ENCODE peak calls at places on chromosome 1, in four cellular contexts. G, N, Y and R are unnamed samples.
A peak's percentile ranks its signal among the peaks of the same experiment; 100 is the strongest.

GRCh38 chr1:48234086-48234485 is 11.6 kb downstream of the SLC5A9 start:
- DNase-seq in G (no peak), N (no peak), Y (no peak), R (no peak)

GRCh38 chr1:15152318-15153183 is 996 bp upstream of the TMEM51 start:
- DNase-seq in G (peak; percentile 79), N (peak; percentile 83), Y (peak; percentile 88), R (peak; percentile 68)

GRCh38 chr1:54172614-54173312 is 20.0 kb upstream of the CDCP2 start:
- DNase-seq in G (no peak), N (no peak), Y (no peak), R (no peak)

GRCh38 chr1:117656202-117656641 is 50.4 kb downstream of the TENT5C start:
- DNase-seq in G (no peak), N (no peak), Y (no peak), R (peak; percentile 40)

GRCh38 chr1:195745170-195746009 is 862.9 kb downstream of the KCNT2 start:
- DNase-seq in G (no peak), N (no peak), Y (no peak), R (no peak)

GRCh38 chr1:178714453-178714852 is 10.6 kb upstream of the RALGPS2 start:
- DNase-seq in G (no peak), N (no peak), Y (no peak), R (no peak)

GRCh38 chr1:166176416-166176815 is 9.6 kb upstream of the FAM78B start:
- DNase-seq in G (no peak), N (no peak), Y (no peak), R (no peak)

GRCh38 chr1:147177611-147178370 is 5.5 kb upstream of the PRKAB2 start:
- DNase-seq in G (no peak), N (no peak), Y (no peak), R (no peak)

GRCh38 chr1:90045853-90046563 is 51.1 kb downstream of the ZNF326 start:
- DNase-seq in G (peak; percentile 39), N (peak; percentile 50), Y (peak; percentile 11), R (peak; percentile 54)

GRCh38 chr1:67749844-67750689 is 65.1 kb downstream of the GADD45A start:
- DNase-seq in G (no peak), N (no peak), Y (no peak), R (peak; percentile 51)

GRCh38 chr1:5571861-5572401 is 420.3 kb downstream of the NPHP4 start:
- DNase-seq in G (no peak), N (no peak), Y (no peak), R (no peak)

GRCh38 chr1:109642610-109643009 is 13.3 kb upstream of the GSTM4 start:
- DNase-seq in G (no peak), N (no peak), Y (no peak), R (no peak)

GRCh38 chr1:177138347-177138746 is 26.2 kb downstream of the ASTN1 start:
- DNase-seq in G (no peak), N (no peak), Y (no peak), R (no peak)

GRCh38 chr1:174206148-174206826 is 47.0 kb downstream of the RABGAP1L start:
- DNase-seq in G (no peak), N (no peak), Y (no peak), R (no peak)

GRCh38 chr1:201260648-201261311 is 22.5 kb upstream of the PKP1 start:
- DNase-seq in G (no peak), N (no peak), Y (no peak), R (no peak)

GRCh38 chr1:94819945-94820746 is at the start of gene SLC44A3:
- DNase-seq in G (peak; percentile 88), N (peak; percentile 69), Y (peak; percentile 26), R (no peak)

GRCh38 chr1:70143052-70143659 is 62.2 kb downstream of the LRRC40 start:
- DNase-seq in G (no peak), N (no peak), Y (no peak), R (no peak)

GRCh38 chr1:87956072-87956471 is 627.4 kb downstream of the LMO4 start:
- DNase-seq in G (peak; percentile 1), N (no peak), Y (no peak), R (no peak)

GRCh38 chr1:65392497-65392896 is 28.0 kb upstream of the LEPR start:
- DNase-seq in G (no peak), N (no peak), Y (no peak), R (no peak)

GRCh38 chr1:119784127-119784781 is 15.5 kb upstream of the HMGCS2 start:
- DNase-seq in G (no peak), N (no peak), Y (no peak), R (no peak)

GRCh38 chr1:230747886-230748800 is 955 bp downstream of the CAPN9 start:
- DNase-seq in G (no peak), N (no peak), Y (no peak), R (no peak)

GRCh38 chr1:225461533-225462428 is 33.9 kb upstream of the LBR start:
- DNase-seq in G (peak; percentile 75), N (no peak), Y (no peak), R (no peak)

GRCh38 chr1:66521736-66522365 is 12.1 kb upstream of the SGIP1 start:
- DNase-seq in G (no peak), N (no peak), Y (no peak), R (no peak)

GRCh38 chr1:65489481-65489880 is 69.0 kb downstream of the LEPR start:
- DNase-seq in G (no peak), N (no peak), Y (no peak), R (no peak)

GRCh38 chr1:170494369-170494768 is 37.6 kb upstream of the GORAB start:
- DNase-seq in G (no peak), N (no peak), Y (no peak), R (no peak)

GRCh38 chr1:238384381-238384780 is 493.7 kb upstream of the ZP4 start:
- DNase-seq in G (no peak), N (no peak), Y (no peak), R (no peak)

GRCh38 chr1:58713841-58714240 is 14.0 kb upstream of the MYSM1 start:
- DNase-seq in G (no peak), N (no peak), Y (no peak), R (no peak)

GRCh38 chr1:179816196-179816960 is 61.2 kb downstream of the TOR1AIP2 start:
- DNase-seq in G (peak; percentile 31), N (no peak), Y (no peak), R (no peak)

GRCh38 chr1:32239790-32240139 is 7.3 kb upstream of the FAM167B start:
- DNase-seq in G (no peak), N (no peak), Y (no peak), R (no peak)

GRCh38 chr1:180173952-180174351 is 19.3 kb downstream of the QSOX1 start:
- DNase-seq in G (no peak), N (no peak), Y (no peak), R (no peak)

GRCh38 chr1:165773324-165773965 is 4.8 kb upstream of the TMCO1 start:
- DNase-seq in G (no peak), N (no peak), Y (peak; percentile 45), R (peak; percentile 37)

DNA sequence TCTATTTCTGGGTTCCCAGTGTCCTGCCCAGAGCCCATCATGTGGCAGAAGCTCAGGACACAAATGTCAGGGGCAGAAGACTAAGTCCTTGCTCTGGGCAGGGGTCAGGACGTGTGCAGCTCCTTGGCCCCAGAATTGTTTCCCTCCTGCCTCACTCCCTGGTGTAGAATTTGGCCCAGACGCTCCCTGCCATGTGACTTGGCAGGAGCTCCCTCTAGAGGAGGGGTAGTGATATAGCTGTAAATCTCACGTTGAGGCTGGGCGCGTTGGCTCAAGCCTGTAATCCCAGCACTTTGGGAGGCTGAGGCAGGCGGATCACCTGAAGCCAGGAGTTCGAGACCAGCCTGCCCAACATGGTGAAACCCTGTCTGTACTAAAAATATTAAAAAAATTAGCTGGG is 91.2 kb downstream of the UBIAD1 start:
- DNase-seq in G (no peak), N (peak; percentile 39), Y (no peak), R (peak; percentile 65)
- TF ChIP-seq FOXJ3 in G (no peak), N (no peak), Y (no peak), R (no peak)

GRCh38 chr1:49576327-49576901 is 447.3 kb downstream of the AGBL4 start:
- DNase-seq in G (no peak), N (no peak), Y (no peak), R (no peak)
- TF ChIP-seq FOXJ3 in G (no peak), N (no peak), Y (no peak), R (no peak)

GRCh38 chr1:112712191-112712590 is 2.9 kb downstream of the PPM1J start:
- DNase-seq in G (no peak), N (no peak), Y (no peak), R (no peak)

GRCh38 chr1:112711041-112711440 is 4.1 kb downstream of the PPM1J start:
- DNase-seq in G (no peak), N (no peak), Y (no peak), R (no peak)

GRCh38 chr1:112710586-112710985 is 3.7 kb upstream of the RHOC start:
- DNase-seq in G (no peak), N (no peak), Y (no peak), R (no peak)

GRCh38 chr1:112712701-112713128 is 2.4 kb downstream of the PPM1J start:
- DNase-seq in G (no peak), N (no peak), Y (no peak), R (no peak)

DNA sequence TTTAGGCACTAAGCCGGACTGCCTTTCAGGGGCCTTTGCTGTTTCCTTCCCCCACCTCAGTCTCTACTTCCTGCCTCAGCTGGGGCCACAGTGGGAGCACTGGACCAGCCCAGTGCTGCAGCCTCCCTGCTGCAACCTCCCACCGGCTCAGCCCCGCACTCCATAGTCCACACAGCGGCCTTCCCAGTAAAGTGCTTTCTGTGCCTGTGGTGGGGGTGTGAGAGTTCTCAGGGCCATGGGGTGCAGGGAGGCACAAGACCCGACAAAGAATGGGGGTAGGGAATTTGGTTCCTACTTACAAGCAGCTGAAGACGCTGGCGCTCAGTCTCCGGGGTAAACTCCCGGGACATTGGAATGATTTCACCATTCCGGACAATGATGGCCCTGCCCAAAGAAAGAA is 3.5 kb downstream of the PPM1J start:
- DNase-seq in G (no peak), N (no peak), Y (no peak), R (no peak)
- TF ChIP-seq FOXJ3 in G (no peak), N (no peak), Y (no peak), R (no peak)

DNA sequence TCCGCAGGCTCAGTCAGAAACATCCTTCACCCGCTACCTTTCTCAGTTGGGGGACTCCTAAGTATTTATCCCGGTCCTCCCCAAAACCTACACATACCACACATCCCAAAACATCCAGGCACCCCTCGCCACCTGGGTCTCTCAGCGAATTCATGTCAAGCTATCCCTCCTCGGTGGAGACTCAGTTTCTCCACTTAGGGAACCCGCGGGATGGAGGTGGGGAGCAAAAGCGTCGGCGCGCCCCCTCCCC is 1.2 kb upstream of the ZBTB7B start:
- DNase-seq in G (no peak), N (no peak), Y (no peak), R (no peak)
- TF ChIP-seq FOXJ3 in G (no peak), N (no peak), Y (no peak), R (no peak)

GRCh38 chr1:41493117-41493536 is 8.6 kb upstream of the EDN2 start:
- DNase-seq in G (no peak), N (no peak), Y (no peak), R (peak; percentile 79)
- TF ChIP-seq FOXJ3 in G (no peak), N (no peak), Y (no peak), R (no peak)